ENCODE peak calls at places on chromosomes 7 and 10, in eight cellular contexts. J, E, I, F, Z, B, U and S are unnamed samples.
A peak's percentile ranks its signal among the peaks of the same experiment; 100 is the strongest.

GRCh38 chr10:132294561-132295320 is 13.0 kb downstream of the STK32C start:
- DNase-seq in J (peak; percentile 81), E (no peak), I (no peak), F (no peak), Z (peak; percentile 90), B (no peak), U (peak; percentile 49), S (no peak)

GRCh38 chr7:75928600-75928939 is 13.6 kb downstream of the POR start:
- DNase-seq in J (no peak), E (no peak), I (no peak), F (no peak), Z (no peak), B (no peak), U (no peak), S (no peak)

GRCh38 chr10:119611433-119611832 is 14.7 kb upstream of the TIAL1 start:
- DNase-seq in J (no peak), E (no peak), I (no peak), F (no peak), Z (no peak), B (no peak), U (no peak), S (no peak)

GRCh38 chr10:2362331-2362730 is 625.0 kb upstream of the ADARB2 start:
- DNase-seq in J (no peak), E (no peak), I (no peak), F (no peak), Z (no peak), B (no peak), U (no peak), S (no peak)

GRCh38 chr7:27141591-27142561 is 1.6 kb downstream of the HOXA5 start:
- DNase-seq in J (no peak), E (no peak), I (no peak), F (no peak), Z (peak; percentile 81), B (no peak), U (peak; percentile 68), S (peak; percentile 79)

GRCh38 chr10:77844713-77845454 is 81.7 kb downstream of the DLG5 start:
- DNase-seq in J (no peak), E (peak; percentile 79), I (peak; percentile 57), F (peak; percentile 70), Z (no peak), B (peak; percentile 78), U (peak; percentile 56), S (peak; percentile 90)

GRCh38 chr7:100874300-100874576 is 665 bp upstream of the SRRT start:
- DNase-seq in J (no peak), E (no peak), I (no peak), F (no peak), Z (peak; percentile 79), B (no peak), U (no peak), S (no peak)

GRCh38 chr10:27503498-27504006 is 552 bp upstream of the RAB18 start:
- DNase-seq in J (no peak), E (no peak), I (no peak), F (no peak), Z (no peak), B (no peak), U (no peak), S (no peak)

GRCh38 chr10:78263521-78263988 is 229.9 kb downstream of the RPS24 start:
- DNase-seq in J (no peak), E (peak; percentile 55), I (no peak), F (peak; percentile 18), Z (no peak), B (no peak), U (peak; percentile 49), S (no peak)

GRCh38 chr10:43120948-43121290 is 17.3 kb upstream of the CSGALNACT2 start:
- DNase-seq in J (no peak), E (no peak), I (no peak), F (no peak), Z (no peak), B (no peak), U (peak; percentile 85), S (no peak)

GRCh38 chr10:44396671-44397191 is 11.8 kb upstream of the CXCL12 start:
- DNase-seq in J (no peak), E (no peak), I (no peak), F (no peak), Z (peak; percentile 32), B (no peak), U (peak; percentile 64), S (no peak)

GRCh38 chr10:48683893-48684292 is 780 bp upstream of the WDFY4 start:
- DNase-seq in J (no peak), E (no peak), I (no peak), F (peak; percentile 10), Z (no peak), B (no peak), U (no peak), S (no peak)

GRCh38 chr7:67777119-67777518 is 780.5 kb downstream of the TYW1 start:
- DNase-seq in J (no peak), E (no peak), I (no peak), F (no peak), Z (no peak), B (no peak), U (no peak), S (no peak)

GRCh38 chr10:93746844-93747284 is 10.9 kb upstream of the LGI1 start:
- DNase-seq in J (no peak), E (peak; percentile 95), I (peak; percentile 85), F (peak; percentile 43), Z (peak; percentile 93), B (peak; percentile 64), U (no peak), S (peak; percentile 96)
- TF ChIP-seq CTCF in J (peak; percentile 27), E (peak; percentile 52), I (no peak), F (peak; percentile 39), Z (peak; percentile 92), B (peak; percentile 50), U (no peak), S (peak; percentile 32)

DNA sequence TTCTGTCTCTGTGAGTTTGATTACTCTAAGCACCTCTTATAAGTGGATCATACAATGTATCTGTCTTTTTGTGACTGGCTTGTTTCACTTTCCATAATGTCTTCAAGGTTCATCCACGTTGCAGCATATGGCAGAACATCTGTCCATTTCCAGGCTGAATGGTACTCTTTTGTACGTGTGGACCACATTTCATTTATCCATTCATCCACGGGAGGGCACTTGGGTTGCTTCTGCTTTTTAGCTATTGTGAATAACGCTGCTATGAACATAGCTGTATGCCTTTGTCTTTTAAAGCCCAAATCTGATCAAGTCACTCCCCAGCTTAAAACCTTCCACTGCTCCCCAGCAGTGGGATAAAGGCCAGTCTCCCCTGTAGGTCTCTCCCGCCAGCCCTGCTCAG is 31.5 kb downstream of the EGFR start:
- DNase-seq in J (no peak), E (no peak), I (no peak), F (no peak), Z (no peak), B (no peak), U (no peak), S (no peak)
- TF ChIP-seq CTCF in J (no peak), E (peak; percentile 24), I (no peak), F (no peak), Z (no peak), B (no peak), U (no peak), S (no peak)

DNA sequence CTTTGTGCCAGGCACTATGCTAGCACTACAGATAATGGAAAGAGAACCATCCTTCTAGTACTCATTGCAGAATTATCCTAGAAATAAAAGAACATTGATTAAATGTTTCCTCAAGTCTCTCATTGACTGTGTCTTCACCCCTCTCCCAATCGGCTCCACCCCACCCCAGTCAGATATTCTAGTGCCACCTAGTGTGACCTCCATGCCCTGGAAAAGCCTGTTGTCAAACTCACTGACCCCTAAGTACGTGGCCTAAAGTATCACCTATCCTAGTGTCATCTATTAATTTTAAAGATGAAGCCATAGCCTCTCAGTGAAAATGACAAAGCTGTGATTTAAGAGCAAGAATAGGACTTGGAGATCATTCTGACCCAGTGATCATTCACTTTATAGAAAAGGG is 26.3 kb downstream of the LGI1 start:
- DNase-seq in J (no peak), E (no peak), I (no peak), F (no peak), Z (no peak), B (no peak), U (no peak), S (no peak)
- TF ChIP-seq CTCF in J (no peak), E (no peak), I (no peak), F (no peak), Z (peak; percentile 44), B (no peak), U (no peak), S (no peak)

GRCh38 chr10:47423476-47423875 is 39.4 kb upstream of the ZNF488 start:
- DNase-seq in J (no peak), E (peak; percentile 66), I (no peak), F (no peak), Z (peak; percentile 58), B (no peak), U (no peak), S (no peak)
- TF ChIP-seq CTCF in J (no peak), E (no peak), I (no peak), F (no peak), Z (no peak), B (no peak), U (no peak), S (no peak)

GRCh38 chr10:46528675-46529615 is 27.5 kb downstream of the GPRIN2 start:
- DNase-seq in J (no peak), E (no peak), I (no peak), F (no peak), Z (no peak), B (no peak), U (peak; percentile 67), S (no peak)
- TF ChIP-seq CTCF in J (no peak), E (no peak), I (no peak), F (no peak), Z (no peak), B (no peak), U (no peak), S (no peak)